ENCODE peak calls at places on chromosomes 11 and 22, in five cellular contexts. C, S, K, L and T are unnamed samples.
A peak's percentile ranks its signal among the peaks of the same experiment; 100 is the strongest.

GRCh38 chr22:27670701-27671412 is 130.7 kb downstream of the MN1 start:
- DNase-seq in C (peak; percentile 80), S (no peak), K (no peak), L (no peak), T (no peak)

GRCh38 chr11:21811572-21811971 is 381.3 kb upstream of the ANO5 start:
- DNase-seq in C (no peak), S (no peak), K (no peak), L (no peak), T (no peak)

GRCh38 chr22:20771918-20772625 is 1.8 kb upstream of the SERPIND1 start:
- DNase-seq in C (no peak), S (no peak), K (no peak), L (no peak), T (no peak)

GRCh38 chr11:129163714-129164164 is 28.4 kb downstream of the ARHGAP32 start:
- DNase-seq in C (no peak), S (no peak), K (peak; percentile 10), L (no peak), T (no peak)

GRCh38 chr11:58485961-58486360 is 21.9 kb downstream of the OR5B21 start:
- DNase-seq in C (no peak), S (no peak), K (no peak), L (no peak), T (no peak)

GRCh38 chr22:19220867-19221266 is 42.3 kb upstream of the SLC25A1 start:
- DNase-seq in C (no peak), S (no peak), K (no peak), L (no peak), T (no peak)

GRCh38 chr22:31136155-31136554 is 4.2 kb downstream of the PLA2G3 start:
- DNase-seq in C (no peak), S (no peak), K (no peak), L (no peak), T (no peak)

GRCh38 chr11:14413307-14414072 is 54.5 kb upstream of the RRAS2 start:
- DNase-seq in C (peak; percentile 50), S (no peak), K (peak; percentile 58), L (no peak), T (no peak)

GRCh38 chr11:119671048-119671447 is 58.0 kb downstream of the NECTIN1 start:
- DNase-seq in C (no peak), S (no peak), K (peak; percentile 88), L (no peak), T (peak; percentile 87)

GRCh38 chr11:73233211-73233610 is 15.1 kb downstream of the P2RY2 start:
- DNase-seq in C (no peak), S (no peak), K (no peak), L (no peak), T (peak; percentile 23)

GRCh38 chr11:125092669-125093068 is 18.8 kb downstream of the TMEM218 start:
- DNase-seq in C (no peak), S (no peak), K (no peak), L (no peak), T (no peak)

GRCh38 chr11:95078526-95078925 is 11.1 kb upstream of the ENDOD1 start:
- DNase-seq in C (no peak), S (no peak), K (peak; percentile 6), L (no peak), T (no peak)

GRCh38 chr22:30872282-30873041 is 96.1 kb downstream of the MORC2 start:
- DNase-seq in C (no peak), S (no peak), K (no peak), L (no peak), T (peak; percentile 15)

GRCh38 chr11:113203332-113203731 is 111.1 kb upstream of the TTC12 start:
- DNase-seq in C (no peak), S (no peak), K (no peak), L (no peak), T (peak; percentile 78)

GRCh38 chr11:86115542-86116385 is 46.9 kb upstream of the PICALM start:
- DNase-seq in C (no peak), S (peak; percentile 40), K (peak; percentile 62), L (no peak), T (no peak)

GRCh38 chr22:34111210-34111824 is 191.0 kb upstream of the LARGE1 start:
- DNase-seq in C (peak; percentile 18), S (peak; percentile 13), K (no peak), L (no peak), T (peak; percentile 48)

GRCh38 chr11:47941907-47942558 is 38.3 kb upstream of the PTPRJ start:
- DNase-seq in C (no peak), S (no peak), K (no peak), L (no peak), T (no peak)

GRCh38 chr11:112017538-112017937 is 7.7 kb upstream of the DLAT start:
- DNase-seq in C (no peak), S (no peak), K (peak; percentile 78), L (no peak), T (no peak)

GRCh38 chr22:41074061-41074460 is 18.3 kb upstream of the EP300 start:
- DNase-seq in C (no peak), S (no peak), K (no peak), L (no peak), T (no peak)

GRCh38 chr22:41075946-41076345 is 16.4 kb upstream of the EP300 start:
- DNase-seq in C (no peak), S (no peak), K (no peak), L (no peak), T (no peak)

GRCh38 chr22:41074941-41075710 is 17.3 kb upstream of the EP300 start:
- DNase-seq in C (no peak), S (no peak), K (no peak), L (no peak), T (no peak)

GRCh38 chr22:41076857-41077256 is 15.5 kb upstream of the EP300 start:
- DNase-seq in C (no peak), S (no peak), K (no peak), L (no peak), T (no peak)

DNA sequence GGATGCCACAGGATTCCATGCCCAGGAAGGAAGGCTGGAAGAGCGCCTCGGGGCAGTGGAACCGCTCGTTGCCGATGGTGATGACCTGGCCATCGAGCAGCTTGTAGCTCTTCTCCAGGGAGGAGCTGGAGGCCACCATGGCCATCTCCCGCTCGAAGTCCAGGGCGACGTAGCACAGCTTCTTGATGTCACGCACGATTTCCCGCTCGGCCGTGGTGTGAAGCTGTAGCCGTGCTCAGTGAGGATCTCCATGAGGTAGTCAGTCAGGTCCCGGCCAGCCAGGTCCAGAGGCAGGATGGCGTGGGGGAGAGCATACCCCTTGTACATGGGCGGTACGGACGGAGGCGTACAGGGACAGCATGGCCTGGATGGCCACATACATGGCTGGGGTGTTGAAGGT is 17.9 kb upstream of the EP300 start:
- DNase-seq in C (no peak), S (no peak), K (no peak), L (no peak), T (no peak)
- TF ChIP-seq RCOR1 in C (no peak), S (no peak), K (no peak), L (no peak), T (no peak)

GRCh38 chr11:71204294-71204693 is 48.1 kb downstream of the SHANK2 start:
- DNase-seq in C (no peak), S (no peak), K (no peak), L (no peak), T (no peak)
- TF ChIP-seq RCOR1 in C (no peak), S (no peak), K (no peak), L (no peak), T (no peak)

GRCh38 chr11:93504110-93505095 is 38.8 kb downstream of the SMCO4 start:
- DNase-seq in C (no peak), S (no peak), K (no peak), L (no peak), T (no peak)

GRCh38 chr11:93497575-93497974 is 45.6 kb downstream of the SMCO4 start:
- DNase-seq in C (no peak), S (no peak), K (no peak), L (no peak), T (no peak)

GRCh38 chr11:93498099-93499040 is 44.8 kb downstream of the SMCO4 start:
- DNase-seq in C (no peak), S (peak; percentile 6), K (peak; percentile 51), L (no peak), T (no peak)

GRCh38 chr11:93501856-93502255 is 41.3 kb downstream of the SMCO4 start:
- DNase-seq in C (no peak), S (no peak), K (no peak), L (no peak), T (no peak)

GRCh38 chr11:93500759-93501158 is 42.4 kb downstream of the SMCO4 start:
- DNase-seq in C (no peak), S (no peak), K (no peak), L (no peak), T (no peak)
- TF ChIP-seq RCOR1 in C (no peak), S (no peak), K (no peak), L (no peak), T (no peak)

DNA sequence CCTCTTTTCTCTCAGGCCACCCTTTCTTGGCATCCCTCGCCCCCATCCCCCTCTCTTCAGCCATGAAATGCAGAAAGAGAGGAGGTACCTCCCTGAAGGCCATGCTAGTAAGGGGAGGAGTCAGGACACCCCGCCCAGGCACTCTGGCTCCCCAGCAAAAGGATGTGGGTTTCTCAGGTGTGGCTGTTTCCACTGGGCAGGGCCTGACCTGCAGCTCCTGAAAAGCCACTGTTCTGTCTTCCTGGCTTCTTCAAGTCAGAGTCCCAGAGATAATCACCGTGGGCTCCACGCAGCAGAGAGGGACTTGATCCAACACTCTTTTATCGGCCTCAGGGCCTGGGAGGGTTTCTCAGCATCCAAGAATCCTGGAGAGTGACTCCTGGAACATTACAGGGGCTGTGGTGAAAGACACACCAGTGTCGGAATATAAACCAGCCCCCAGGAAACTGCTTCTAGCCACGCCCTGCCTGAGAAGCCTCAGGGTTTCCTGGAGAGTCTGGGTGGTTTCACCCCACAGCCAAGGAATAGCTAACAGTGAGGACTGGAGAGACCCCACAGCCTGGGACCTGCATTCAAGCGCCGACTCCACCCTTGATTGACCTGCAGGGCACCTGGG is 45.7 kb upstream of the TSPAN18 start:
- DNase-seq in C (no peak), S (no peak), K (no peak), L (no peak), T (no peak)
- TF ChIP-seq RCOR1 in C (no peak), S (no peak), K (no peak), L (no peak), T (no peak)

DNA sequence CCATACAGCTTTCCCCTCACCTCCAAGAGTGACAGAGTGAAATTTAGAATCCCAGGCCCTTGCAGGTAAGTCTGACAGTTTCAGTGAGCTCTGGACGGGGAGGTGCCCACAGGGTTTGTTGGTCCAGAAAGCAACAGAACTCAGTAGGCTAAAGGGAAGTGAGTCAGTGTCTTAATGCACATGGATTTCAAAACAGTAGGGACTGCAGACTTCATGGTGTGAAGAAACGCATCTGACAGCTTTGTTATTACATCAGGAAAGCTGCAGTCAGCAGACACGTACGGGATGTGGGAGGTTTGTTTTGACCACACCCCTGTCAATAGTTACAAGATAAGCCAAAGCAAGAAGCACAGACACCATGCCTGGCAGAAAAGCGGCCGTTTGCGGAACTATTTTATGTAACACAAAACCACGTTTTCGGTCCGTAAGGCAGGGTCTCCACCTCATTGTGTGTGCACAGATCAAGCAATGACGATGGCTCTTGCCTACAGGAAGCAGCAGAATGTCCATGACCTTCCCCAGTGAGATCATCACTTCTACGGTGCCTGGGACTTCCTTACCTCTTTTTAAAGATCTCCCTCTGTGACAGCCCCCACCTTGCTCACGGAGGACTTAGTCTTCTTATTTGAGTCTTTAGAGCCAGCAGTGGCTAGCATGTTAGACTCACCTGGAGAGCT is 58.1 kb upstream of the FTH1 start:
- DNase-seq in C (peak; percentile 83), S (peak; percentile 86), K (peak; percentile 91), L (peak; percentile 56), T (no peak)
- TF ChIP-seq RCOR1 in C (peak; percentile 79), S (no peak), K (no peak), L (no peak), T (no peak)

GRCh38 chr11:104968365-104968855 is at the start of gene CASP4:
- DNase-seq in C (no peak), S (peak; percentile 1), K (peak; percentile 78), L (peak; percentile 32), T (peak; percentile 1)
- TF ChIP-seq RCOR1 in C (no peak), S (no peak), K (no peak), L (no peak), T (no peak)